ENCODE peak calls at places on chromosome 4, in eight cellular contexts. C, R, L, G, K, T, J and Q are unnamed samples. For H3K27me3 and H3K36me3, the result is how much of the 10 kb centered on the place peaks cover.

GRCh38 chr4:113996599-113997177 is 17.2 kb upstream of the ARSJ start:
- DNase-seq in C (no peak), R (no peak), L (no peak), G (no peak), K (no peak), T (no peak), J (no peak), Q (no peak)

GRCh38 chr4:112975567-112976355 is 73.7 kb upstream of the ANK2 start:
- DNase-seq in C (no peak), R (no peak), L (no peak), G (no peak), K (no peak), T (no peak), J (no peak), Q (no peak)

GRCh38 chr4:150960079-150960478 is 55.0 kb downstream of the LRBA start:
- DNase-seq in C (no peak), R (no peak), L (no peak), G (no peak), K (no peak), T (no peak), J (no peak), Q (peak)

GRCh38 chr4:1021386-1022050 is 10.1 kb downstream of the FGFRL1 start:
- DNase-seq in C (no peak), R (no peak), L (no peak), G (no peak), K (no peak), T (no peak), J (no peak), Q (no peak)

GRCh38 chr4:139461022-139461421 is 7.1 kb downstream of the RAB33B start:
- DNase-seq in C (no peak), R (no peak), L (no peak), G (no peak), K (no peak), T (peak), J (no peak), Q (peak)

GRCh38 chr4:150368667-150369066 is 213.3 kb upstream of the MAB21L2 start:
- DNase-seq in C (no peak), R (no peak), L (no peak), G (no peak), K (no peak), T (no peak), J (no peak), Q (no peak)

GRCh38 chr4:17335371-17335770 is 176.5 kb downstream of the QDPR start:
- DNase-seq in C (no peak), R (no peak), L (no peak), G (no peak), K (no peak), T (no peak), J (no peak), Q (no peak)

GRCh38 chr4:105971032-105971431 is 75.8 kb downstream of the NPNT start:
- DNase-seq in C (no peak), R (no peak), L (no peak), G (no peak), K (no peak), T (no peak), J (no peak), Q (no peak)

GRCh38 chr4:4607336-4608213 is 65.7 kb upstream of the STX18 start:
- DNase-seq in C (no peak), R (no peak), L (no peak), G (no peak), K (no peak), T (no peak), J (no peak), Q (peak)

GRCh38 chr4:77600521-77601451 is 4.8 kb upstream of the CXCL13 start:
- DNase-seq in C (peak), R (no peak), L (no peak), G (peak), K (peak), T (peak), J (no peak), Q (peak)

GRCh38 chr4:19010766-19011165 is 989.2 kb upstream of the LCORL start:
- DNase-seq in C (no peak), R (no peak), L (no peak), G (no peak), K (peak), T (peak), J (no peak), Q (peak)

GRCh38 chr4:87589531-87589930 is 18.8 kb upstream of the DSPP start:
- DNase-seq in C (no peak), R (no peak), L (no peak), G (no peak), K (no peak), T (no peak), J (no peak), Q (no peak)

GRCh38 chr4:56360071-56360470 is 27.2 kb downstream of the AASDH start:
- DNase-seq in C (no peak), R (no peak), L (no peak), G (no peak), K (no peak), T (no peak), J (no peak), Q (no peak)

GRCh38 chr4:187424636-187425035 is 570.9 kb upstream of the ZFP42 start:
- DNase-seq in C (no peak), R (no peak), L (no peak), G (no peak), K (no peak), T (no peak), J (no peak), Q (no peak)

GRCh38 chr4:60013458-60013857 is 1186.7 kb upstream of the ADGRL3 start:
- DNase-seq in C (no peak), R (no peak), L (no peak), G (no peak), K (no peak), T (no peak), J (no peak), Q (no peak)
- H3K4me3 ChIP-seq in C (no peak), R (no peak), L (no peak), G (no peak), K (no peak), T (no peak), J (no peak), Q (no peak)

GRCh38 chr4:141435446-141436225 is 200.7 kb upstream of the IL15 start:
- DNase-seq in C (no peak), R (no peak), L (no peak), G (no peak), K (no peak), T (no peak), J (no peak), Q (no peak)
- H3K27me3 ChIP-seq in C (under half), R (under half), L (under half), G (under half), K (under half), T (under half), J (under half), Q (under half)

GRCh38 chr4:39083164-39083563 is 21.1 kb downstream of the KLHL5 start:
- DNase-seq in C (no peak), R (no peak), L (no peak), G (no peak), K (no peak), T (no peak), J (no peak), Q (no peak)

GRCh38 chr4:39078829-39079228 is 16.8 kb downstream of the KLHL5 start:
- DNase-seq in C (no peak), R (no peak), L (no peak), G (no peak), K (no peak), T (no peak), J (no peak), Q (no peak)
- H3K36me3 ChIP-seq in C (under half), R (under half), L (under half), G (under half), K (under half), T (under half), J (under half), Q (under half)

DNA sequence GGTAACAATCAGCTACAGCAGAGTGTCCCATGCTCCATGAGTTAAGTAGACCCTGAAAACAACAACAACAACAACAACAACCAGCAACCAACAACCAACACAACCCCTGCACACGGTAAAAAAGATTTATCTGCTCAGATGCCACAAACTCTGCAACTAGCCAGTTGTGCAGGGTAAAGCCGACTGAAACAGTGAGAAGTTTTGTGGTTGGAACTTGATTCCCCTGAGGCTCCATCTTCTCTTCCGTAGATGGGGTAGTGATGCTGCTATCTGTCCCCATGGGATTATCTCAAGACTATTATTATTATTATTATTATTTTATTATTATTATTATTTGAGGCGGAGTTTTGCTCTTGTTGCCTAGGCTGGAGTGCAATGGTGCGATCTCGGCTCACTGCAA is 50.6 kb upstream of the RAPGEF2 start:
- DNase-seq in C (no peak), R (no peak), L (no peak), G (no peak), K (no peak), T (no peak), J (no peak), Q (no peak)
- H3K4me3 ChIP-seq in C (no peak), R (no peak), L (no peak), G (no peak), K (no peak), T (no peak), J (no peak), Q (no peak)

DNA sequence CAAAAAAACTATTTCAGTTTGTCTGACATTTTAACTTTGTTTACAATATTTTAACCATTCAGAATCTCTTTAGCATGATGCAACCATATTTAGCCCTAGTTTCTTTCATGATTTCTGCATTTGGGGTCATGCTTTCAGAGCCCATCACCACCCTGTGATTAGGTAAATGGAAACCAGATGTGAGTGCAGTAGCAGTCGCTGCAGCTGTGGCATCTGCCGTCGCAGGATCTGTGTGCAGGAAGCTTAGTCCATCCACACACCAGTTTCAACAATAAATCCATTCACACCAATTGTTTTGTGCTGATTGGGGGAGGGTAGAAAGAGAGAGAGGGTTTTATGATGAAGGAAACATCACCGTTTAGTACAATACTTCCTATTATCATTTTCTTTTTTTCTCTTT is 130.5 kb downstream of the CPEB2 start:
- DNase-seq in C (no peak), R (no peak), L (no peak), G (no peak), K (no peak), T (no peak), J (no peak), Q (no peak)
- H3K27me3 ChIP-seq in C (under half), R (under half), L (under half), G (under half), K (under half), T (under half), J (under half), Q (under half)

GRCh38 chr4:47855350-47855749 is 17.5 kb upstream of the CORIN start:
- DNase-seq in C (no peak), R (no peak), L (no peak), G (no peak), K (no peak), T (no peak), J (no peak), Q (no peak)

GRCh38 chr4:47852121-47852520 is 14.3 kb upstream of the CORIN start:
- DNase-seq in C (no peak), R (no peak), L (no peak), G (no peak), K (no peak), T (no peak), J (no peak), Q (no peak)

DNA sequence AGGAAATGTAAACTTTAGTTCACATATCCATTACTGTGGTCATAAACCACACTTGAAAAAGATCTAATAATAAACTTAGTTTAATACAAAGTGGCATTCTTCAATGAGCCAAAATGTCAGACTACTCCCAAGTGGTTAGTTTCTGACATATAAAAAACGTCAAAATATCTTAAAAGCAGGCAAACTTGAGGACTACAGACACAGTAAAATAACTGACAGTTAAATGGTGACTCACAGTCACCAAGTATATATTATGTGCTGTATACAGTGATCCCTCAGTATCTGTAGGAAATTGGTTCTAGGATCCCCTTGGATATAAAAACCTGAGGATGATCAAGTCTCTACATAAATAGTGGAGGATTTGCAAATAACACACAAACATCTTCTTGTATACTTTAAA is 11.6 kb upstream of the CORIN start:
- DNase-seq in C (no peak), R (no peak), L (no peak), G (no peak), K (no peak), T (no peak), J (no peak), Q (no peak)
- H3K36me3 ChIP-seq in C (half or more), R (under half), L (half or more), G (under half), K (under half), T (under half), J (under half), Q (under half)

GRCh38 chr4:185465707-185466106 is 5.8 kb downstream of the CCDC110 start:
- DNase-seq in C (no peak), R (no peak), L (no peak), G (no peak), K (no peak), T (no peak), J (no peak), Q (no peak)

GRCh38 chr4:185468999-185469398 is 2.5 kb downstream of the CCDC110 start:
- DNase-seq in C (no peak), R (no peak), L (no peak), G (no peak), K (no peak), T (no peak), J (no peak), Q (no peak)

GRCh38 chr4:185464887-185465286 is 6.6 kb downstream of the CCDC110 start:
- DNase-seq in C (no peak), R (no peak), L (no peak), G (no peak), K (no peak), T (no peak), J (no peak), Q (no peak)

GRCh38 chr4:185467991-185468390 is 3.5 kb downstream of the CCDC110 start:
- DNase-seq in C (no peak), R (no peak), L (no peak), G (no peak), K (no peak), T (no peak), J (no peak), Q (no peak)

DNA sequence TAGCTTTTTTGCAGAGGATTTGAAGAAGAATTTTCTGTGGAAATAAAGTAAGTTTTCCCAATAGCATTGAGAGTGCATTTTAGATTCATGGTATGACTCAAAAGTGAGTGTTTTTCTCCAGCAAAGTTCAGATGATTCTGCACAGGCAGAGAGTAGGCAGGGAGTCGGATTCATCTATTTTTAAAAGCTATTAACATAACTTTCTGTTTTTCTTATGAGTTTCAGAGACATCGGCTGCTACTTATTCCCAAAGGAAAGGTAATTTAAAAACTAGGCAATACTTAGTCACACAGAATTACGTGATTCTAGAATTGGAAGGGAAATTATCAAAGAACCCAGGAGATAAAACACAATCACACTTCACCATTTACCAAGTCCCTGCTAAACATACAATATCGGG is 4.4 kb downstream of the CCDC110 start:
- DNase-seq in C (no peak), R (no peak), L (no peak), G (no peak), K (no peak), T (no peak), J (no peak), Q (no peak)
- H3K4me3 ChIP-seq in C (no peak), R (no peak), L (no peak), G (no peak), K (no peak), T (no peak), J (no peak), Q (no peak)

GRCh38 chr4:44446191-44446590 is 2.4 kb downstream of the KCTD8 start:
- DNase-seq in C (no peak), R (no peak), L (no peak), G (no peak), K (no peak), T (no peak), J (no peak), Q (no peak)
- H3K27me3 ChIP-seq in C (half or more), R (under half), L (under half), G (under half), K (under half), T (half or more), J (half or more), Q (under half)

GRCh38 chr4:183645326-183645725 is 13.7 kb downstream of the RWDD4 start:
- DNase-seq in C (no peak), R (no peak), L (no peak), G (no peak), K (no peak), T (no peak), J (no peak), Q (no peak)
- H3K36me3 ChIP-seq in C (half or more), R (half or more), L (half or more), G (under half), K (under half), T (under half), J (under half), Q (under half)